ENCODE peak calls at places on chromosomes 7 and 10, in seven cellular contexts. O is A549, H is GM23338, I is HCT116, E is SK-N-SH, X is HepG2, U is K562. D is an unnamed sample. For H3K4me1, the result is how much of the 10 kb centered on the place peaks cover.

GRCh38 chr7:143479055-143479766 is 1.5 kb downstream of the TAS2R41 start:
- DNase-seq in O (no peak), U (no peak), E (no peak), I (no peak), X (no peak), H (no peak), D (no peak)

GRCh38 chr10:43058716-43059335 is 18.0 kb upstream of the RET start:
- DNase-seq in E (no peak), X (no peak), O (no peak), U (no peak), I (no peak), H (no peak), D (no peak)

GRCh38 chr7:143005632-143006260 is 21.2 kb downstream of the OR9A2 start:
- DNase-seq in H (no peak), U (no peak), I (no peak), O (no peak), X (no peak), E (no peak), D (no peak)

GRCh38 chr10:70418229-70418628 is 14.3 kb downstream of the EIF4EBP2 start:
- DNase-seq in I (no peak), H (no peak), O (no peak), U (no peak), X (no peak), E (no peak), D (no peak)

GRCh38 chr7:157825325-157825724 is 488.5 kb downstream of the DNAJB6 start:
- DNase-seq in X (no peak), E (no peak), I (no peak), O (no peak), H (no peak), U (no peak), D (no peak)

GRCh38 chr10:114258274-114258840 is 19.3 kb downstream of the VWA2 start:
- DNase-seq in E (no peak), O (no peak), U (no peak), H (no peak), I (no peak), X (no peak), D (no peak)

GRCh38 chr10:70551971-70552422 is 50.5 kb downstream of the PRF1 start:
- DNase-seq in O (no peak), U (no peak), E (no peak), X (peak), I (no peak), H (no peak), D (no peak)

GRCh38 chr7:137904826-137905225 is 58.1 kb upstream of the DGKI start:
- DNase-seq in I (no peak), E (peak), O (no peak), H (no peak), U (peak), X (no peak), D (no peak)

GRCh38 chr10:84412482-84412881 is 84.1 kb downstream of the CCSER2 start:
- DNase-seq in H (no peak), U (peak), I (no peak), E (no peak), X (no peak), O (no peak), D (no peak)

GRCh38 chr7:20310963-20311742 is 19.5 kb upstream of the ITGB8 start:
- DNase-seq in U (peak), H (peak), O (no peak), E (no peak), I (peak), X (peak), D (no peak)

GRCh38 chr10:52644678-52645434 is 127.7 kb downstream of the MBL2 start:
- DNase-seq in E (peak), X (peak), H (peak), I (peak), O (peak), U (peak), D (peak)

GRCh38 chr10:84230359-84230758 is 5.0 kb upstream of the LRIT2 start:
- DNase-seq in X (no peak), H (no peak), U (no peak), I (no peak), O (no peak), E (no peak), D (no peak)

GRCh38 chr10:112330154-112330553 is 43.8 kb upstream of the ACSL5 start:
- DNase-seq in U (no peak), I (no peak), E (no peak), H (no peak), O (no peak), X (no peak), D (no peak)

GRCh38 chr7:23615331-23615730 is 18.1 kb downstream of the CCDC126 start:
- DNase-seq in H (no peak), I (no peak), X (no peak), O (no peak), E (no peak), U (no peak), D (no peak)

GRCh38 chr7:151614019-151614418 is 94.3 kb upstream of the RHEB start:
- DNase-seq in E (no peak), H (no peak), U (no peak), X (no peak), O (no peak), I (no peak), D (no peak)

GRCh38 chr10:104339469-104340098 is 1.3 kb upstream of the ITPRIP start:
- DNase-seq in O (no peak), U (peak), E (no peak), H (no peak), I (no peak), X (peak), D (no peak)

GRCh38 chr10:22550732-22551131 is 163.6 kb downstream of the PIP4K2A start:
- DNase-seq in E (peak), U (peak), O (peak), X (peak), H (peak), I (peak), D (no peak)

GRCh38 chr7:104862719-104863118 is 151.3 kb upstream of the KMT2E start:
- DNase-seq in E (peak), O (peak), X (peak), H (peak), U (peak), I (peak), D (no peak)

GRCh38 chr7:116025098-116025809 is 5.3 kb downstream of the TFEC start:
- DNase-seq in X (no peak), H (no peak), I (no peak), O (no peak), U (no peak), E (no peak), D (no peak)

GRCh38 chr7:1691601-1692499 is 21.8 kb downstream of the ELFN1 start:
- DNase-seq in H (no peak), E (peak), X (no peak), O (no peak), U (no peak), I (no peak), D (no peak)

GRCh38 chr10:92923416-92923815 is 75.1 kb downstream of the EXOC6 start:
- DNase-seq in U (no peak), H (no peak), E (no peak), O (no peak), X (no peak), I (no peak), D (no peak)

GRCh38 chr7:42714361-42714760 is 197.5 kb downstream of the C7orf25 start:
- DNase-seq in H (no peak), I (no peak), U (no peak), O (no peak), E (no peak), X (no peak), D (no peak)

GRCh38 chr10:96714031-96714590 is 6.2 kb downstream of the PIK3AP1 start:
- DNase-seq in X (no peak), H (no peak), I (no peak), E (no peak), O (no peak), U (no peak), D (no peak)

GRCh38 chr7:94392391-94392782 is 2.3 kb upstream of the COL1A2 start:
- DNase-seq in E (no peak), U (no peak), O (no peak), H (no peak), X (no peak), I (no peak), D (no peak)

GRCh38 chr7:109793-110556 is 82.4 kb upstream of the FAM20C start:
- DNase-seq in E (no peak), U (no peak), H (no peak), O (no peak), X (no peak), I (no peak), D (no peak)

GRCh38 chr7:112204072-112204775 is 2.0 kb downstream of the DOCK4 start:
- DNase-seq in I (no peak), U (no peak), X (no peak), O (peak), H (peak), E (peak), D (no peak)

GRCh38 chr10:72889391-72889831 is 4.1 kb upstream of the OIT3 start:
- DNase-seq in U (no peak), X (no peak), H (no peak), I (no peak), E (no peak), O (no peak), D (no peak)

GRCh38 chr10:129973674-129974059 is 9.6 kb upstream of the EBF3 start:
- DNase-seq in E (no peak), O (no peak), I (no peak), H (no peak), U (no peak), X (no peak), D (no peak)

GRCh38 chr7:130154501-130155317 is 50.5 kb downstream of the TMEM209 start:
- DNase-seq in I (no peak), H (peak), O (no peak), U (peak), X (no peak), E (peak), D (no peak)

DNA sequence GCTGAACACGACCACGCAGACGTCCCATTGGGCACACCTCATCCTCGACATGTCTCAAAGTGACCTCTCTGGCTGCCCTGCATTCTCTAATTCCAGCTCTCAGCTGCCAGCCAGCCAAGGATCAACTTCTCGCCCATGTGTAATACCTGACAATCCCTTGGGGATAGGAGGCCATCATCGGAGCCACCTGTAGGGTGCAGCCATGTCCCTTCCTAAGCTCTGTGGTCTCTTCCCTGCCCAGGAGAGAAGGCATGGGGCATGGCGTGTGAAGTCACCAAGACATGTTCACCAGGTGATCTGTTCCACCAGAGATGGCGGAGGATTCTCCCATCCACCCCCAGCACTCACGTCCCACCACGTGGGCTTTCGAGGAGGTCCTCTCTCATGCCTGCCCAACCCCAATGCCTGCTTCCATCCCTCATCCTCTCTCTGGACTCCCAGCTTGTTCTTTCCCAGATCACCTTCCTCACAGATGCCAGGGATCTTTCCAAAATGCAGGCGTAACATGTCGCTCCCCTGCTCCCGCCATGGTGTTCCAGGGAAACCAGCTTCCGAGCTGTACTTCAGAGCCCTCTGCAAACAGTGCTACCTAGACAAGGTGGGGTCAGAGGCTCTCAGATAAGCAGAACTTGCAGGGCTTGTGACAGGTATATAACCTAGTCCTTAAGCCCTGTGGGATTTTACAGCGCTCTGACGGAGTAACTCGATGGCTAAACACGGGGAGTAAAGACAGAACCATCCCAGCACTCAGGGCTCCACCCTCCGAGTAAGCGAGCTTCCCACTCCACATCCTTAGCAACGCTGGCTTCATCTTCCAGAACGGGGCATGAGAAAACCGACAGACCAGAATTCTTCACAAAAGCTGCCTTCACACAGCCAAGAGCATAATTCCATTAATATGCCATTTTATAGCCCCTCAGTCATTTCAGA is 41.1 kb downstream of the BRI3 start:
- DNase-seq in I (no peak), X (peak), U (no peak), H (no peak), E (no peak), O (no peak), D (no peak)
- H3K4me1 ChIP-seq in I (under half), X (under half), U (under half), H (under half), E (under half), O (under half), D (under half)

DNA sequence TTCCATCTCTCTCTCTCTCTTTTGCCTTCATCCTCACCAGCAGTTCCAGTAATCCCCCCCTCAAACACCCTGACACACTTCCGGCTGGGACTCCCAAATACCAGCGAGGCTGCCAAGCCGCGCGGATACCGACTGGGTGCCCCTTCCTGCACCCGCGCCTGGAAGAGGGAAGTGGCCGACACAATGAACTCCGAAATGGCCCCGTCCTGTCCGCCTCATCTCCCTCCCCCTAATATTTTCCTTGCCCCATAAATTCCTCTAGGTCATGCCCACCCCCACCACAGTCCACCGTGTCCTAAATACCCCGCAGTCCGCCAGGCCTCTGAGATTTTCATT is 1.8 kb upstream of the HOXA9 start:
- DNase-seq in H (peak), U (no peak), I (no peak), O (no peak), E (peak), X (no peak), D (no peak)
- TF ChIP-seq REST in H (no peak), U (no peak), I (no peak), O (no peak), E (no peak), X (no peak), D (no peak)

GRCh38 chr7:77799078-77799964 is 748 bp downstream of the PHTF2 start:
- DNase-seq in I (peak), O (peak), E (peak), X (no peak), U (peak), H (peak), D (no peak)

GRCh38 chr7:77798394-77799077 is at the start of the genes PHTF2 and TMEM60:
- DNase-seq in I (peak), U (peak), E (peak), O (peak), X (peak), H (peak), D (peak)

GRCh38 chr7:77796960-77797359 is 1.3 kb downstream of the TMEM60 start:
- DNase-seq in O (no peak), I (no peak), E (no peak), U (no peak), X (no peak), H (no peak), D (no peak)

GRCh38 chr7:77796109-77796508 is 2.1 kb downstream of the TMEM60 start:
- DNase-seq in O (no peak), U (no peak), I (no peak), H (no peak), X (no peak), E (no peak), D (no peak)

GRCh38 chr7:77797734-77798393 is 370 bp downstream of the TMEM60 start:
- DNase-seq in I (no peak), O (no peak), H (no peak), X (no peak), U (peak), E (peak), D (no peak)
- H3K4me1 ChIP-seq in I (under half), O (under half), H (under half), X (under half), U (under half), E (under half), D (under half)

GRCh38 chr10:102085336-102085735 is 20.2 kb downstream of the HPS6 start:
- DNase-seq in X (no peak), H (no peak), U (no peak), I (no peak), E (no peak), O (no peak), D (no peak)

GRCh38 chr10:102086196-102086595 is 21.0 kb downstream of the HPS6 start:
- DNase-seq in H (no peak), I (no peak), U (no peak), E (no peak), X (no peak), O (no peak), D (no peak)

GRCh38 chr10:102096449-102096848 is 23.7 kb downstream of the LDB1 start:
- DNase-seq in U (no peak), O (no peak), H (no peak), E (no peak), I (no peak), X (no peak), D (no peak)

DNA sequence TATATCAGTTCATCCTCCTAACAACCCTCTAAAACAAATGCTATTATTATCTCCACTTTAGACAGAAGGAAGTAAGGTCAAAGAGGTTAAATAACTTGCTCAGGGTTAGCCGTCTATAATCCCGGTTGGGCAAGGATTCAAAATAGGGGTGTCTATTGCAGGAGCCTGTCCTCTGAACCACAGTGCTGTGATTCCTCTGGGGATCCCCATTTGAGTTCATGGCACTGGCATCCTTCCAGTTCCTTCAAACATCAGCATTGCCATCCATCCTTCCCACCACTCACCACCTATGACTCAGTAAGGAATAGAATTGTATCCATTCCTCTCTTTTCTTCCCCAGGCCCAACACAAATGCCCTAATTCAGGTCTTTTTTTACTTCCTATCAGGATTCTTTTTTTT is 25.6 kb downstream of the HPS6 start:
- DNase-seq in U (no peak), O (no peak), H (no peak), I (no peak), E (no peak), X (no peak), D (no peak)
- TF ChIP-seq REST in U (no peak), O (no peak), H (no peak), I (no peak), E (no peak), X (no peak), D (no peak)

DNA sequence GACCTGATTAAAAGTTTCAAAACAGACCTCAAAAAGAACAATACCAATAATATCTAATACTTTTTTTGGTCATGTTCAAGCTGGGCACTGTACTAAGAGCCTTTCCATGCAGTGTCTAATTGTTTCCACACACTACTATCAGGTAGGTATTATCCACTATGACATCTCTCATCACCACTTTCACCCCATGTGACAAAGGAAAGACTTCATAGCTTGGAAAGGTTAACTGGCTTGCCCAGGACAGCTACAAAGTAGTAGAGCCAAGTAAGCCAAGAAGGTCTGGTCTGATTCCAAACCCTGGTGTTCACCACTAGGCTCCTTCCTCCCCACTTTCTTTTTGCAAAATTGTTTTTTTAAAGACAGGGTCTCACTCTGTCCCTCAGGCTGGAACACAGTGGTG is 400.5 kb downstream of the KCNMA1 start:
- DNase-seq in X (no peak), E (no peak), I (no peak), H (no peak), U (no peak), O (no peak), D (no peak)
- H3K4me1 ChIP-seq in X (under half), E (under half), I (under half), H (under half), U (under half), O (under half), D (under half)

GRCh38 chr7:67692425-67692824 is 695.8 kb downstream of the TYW1 start:
- DNase-seq in U (no peak), O (no peak), X (no peak), I (no peak), E (no peak), H (no peak), D (peak)
- TF ChIP-seq REST in U (no peak), O (no peak), X (no peak), I (no peak), E (no peak), H (no peak), D (no peak)

GRCh38 chr10:450463-450862 is 239.0 kb downstream of the DIP2C start:
- DNase-seq in E (no peak), H (no peak), O (no peak), I (no peak), X (no peak), U (no peak), D (no peak)

GRCh38 chr10:451021-451471 is 238.4 kb downstream of the DIP2C start:
- DNase-seq in U (no peak), O (no peak), X (no peak), E (no peak), I (no peak), H (no peak), D (no peak)

GRCh38 chr10:454860-455259 is 234.6 kb downstream of the DIP2C start:
- DNase-seq in I (peak), H (no peak), E (no peak), U (no peak), X (no peak), O (peak), D (peak)

GRCh38 chr10:452512-453504 is 236.7 kb downstream of the DIP2C start:
- DNase-seq in X (no peak), I (no peak), U (no peak), H (no peak), E (peak), O (no peak), D (no peak)

GRCh38 chr10:451856-452255 is 237.6 kb downstream of the DIP2C start:
- DNase-seq in X (no peak), O (no peak), E (no peak), U (no peak), I (no peak), H (no peak), D (no peak)
- H3K4me1 ChIP-seq in X (under half), O (under half), E (under half), U (under half), I (under half), H (under half), D (under half)